ENCODE peak calls at places on chromosomes 7 and 10, in six cellular contexts. F is heart left ventricle; O is OCI-LY7; Z is T-helper 2 cell; M is stimulated activated naive CD8-positive, alpha-beta T cell treated with anti-CD3 and anti-CD28 coated beads, Interleukin-15, amount 100 ng/mL, for 72 hours; Q is GM20000. Y is an unnamed sample.

GRCh38 chr10:70683601-70684329 is 11.5 kb downstream of the ADAMTS14 start:
- DNase-seq in F (no peak), O (no peak), Z (no peak), M (no peak), Q (no peak), Y (no peak)

GRCh38 chr7:3336042-3336665 is 35.1 kb downstream of the SDK1 start:
- DNase-seq in F (no peak), O (no peak), Z (no peak), M (no peak), Q (no peak), Y (no peak)

GRCh38 chr10:97737770-97738265 is 890 bp downstream of the ZFYVE27 start:
- DNase-seq in F (no peak), O (no peak), Z (no peak), M (no peak), Q (no peak), Y (no peak)

GRCh38 chr7:68319061-68319460 is 1279.2 kb upstream of the AUTS2 start:
- DNase-seq in F (no peak), O (no peak), Z (no peak), M (no peak), Q (no peak), Y (no peak)

GRCh38 chr10:103019426-103019825 is 101.3 kb downstream of the CNNM2 start:
- DNase-seq in F (no peak), O (no peak), Z (no peak), M (no peak), Q (no peak), Y (no peak)

GRCh38 chr7:91098566-91098965 is 165.7 kb upstream of the FZD1 start:
- DNase-seq in F (no peak), O (no peak), Z (no peak), M (no peak), Q (no peak), Y (no peak)

GRCh38 chr7:35707422-35707821 is 12.5 kb upstream of the HERPUD2 start:
- DNase-seq in F (no peak), O (no peak), Z (no peak), M (no peak), Q (no peak), Y (no peak)

GRCh38 chr7:2635148-2635668 is 3.4 kb downstream of the TTYH3 start:
- DNase-seq in F (no peak), O (no peak), Z (no peak), M (no peak), Q (no peak), Y (no peak)

GRCh38 chr7:144720139-144720538 is 115.7 kb downstream of the TPK1 start:
- DNase-seq in F (no peak), O (no peak), Z (no peak), M (no peak), Q (no peak), Y (no peak)

GRCh38 chr7:147513451-147513850 is 1077.1 kb upstream of the C7orf33 start:
- DNase-seq in F (no peak), O (no peak), Z (no peak), M (no peak), Q (no peak), Y (no peak)

GRCh38 chr7:95104739-95105138 is 197.3 kb downstream of the PPP1R9A start:
- DNase-seq in F (no peak), O (no peak), Z (no peak), M (no peak), Q (no peak), Y (no peak)

GRCh38 chr7:123352957-123353356 is 153.2 kb upstream of the SLC13A1 start:
- DNase-seq in F (no peak), O (no peak), Z (no peak), M (no peak), Q (no peak), Y (no peak)

GRCh38 chr7:51789494-51789893 is 472.9 kb upstream of the COBL start:
- DNase-seq in F (no peak), O (no peak), Z (no peak), M (no peak), Q (no peak), Y (no peak)

GRCh38 chr7:100889761-100890639 is 485 bp upstream of the UFSP1 start:
- DNase-seq in F (peak), O (peak), Z (peak), M (peak), Q (peak), Y (peak)

GRCh38 chr10:46301056-46301645 is 14.4 kb downstream of the ANTXRL start:
- DNase-seq in F (peak), O (no peak), Z (no peak), M (no peak), Q (no peak), Y (no peak)

GRCh38 chr7:50418934-50419333 is 31.2 kb downstream of the FIGNL1 start:
- DNase-seq in F (no peak), O (no peak), Z (no peak), M (no peak), Q (no peak), Y (no peak)

GRCh38 chr7:155224116-155224811 is 73.4 kb upstream of the INSIG1 start:
- DNase-seq in F (no peak), O (no peak), Z (no peak), M (no peak), Q (no peak), Y (no peak)

GRCh38 chr10:69051303-69051702 is 36.6 kb upstream of the SRGN start:
- DNase-seq in F (peak), O (no peak), Z (no peak), M (no peak), Q (peak), Y (no peak)

GRCh38 chr10:92241158-92241500 is 49.7 kb downstream of the CPEB3 start:
- DNase-seq in F (peak), O (no peak), Z (no peak), M (no peak), Q (no peak), Y (no peak)

GRCh38 chr7:131057524-131058065 is 270.1 kb upstream of the MKLN1 start:
- DNase-seq in F (no peak), O (peak), Z (peak), M (peak), Q (no peak), Y (no peak)

GRCh38 chr7:2041496-2042367 is 191.0 kb downstream of the MAD1L1 start:
- DNase-seq in F (peak), O (peak), Z (no peak), M (no peak), Q (no peak), Y (peak)

GRCh38 chr10:79131730-79132644 is 63.2 kb downstream of the ZMIZ1 start:
- DNase-seq in F (no peak), O (peak), Z (no peak), M (no peak), Q (no peak), Y (no peak)

GRCh38 chr7:79709574-79710409 is 256.3 kb upstream of the MAGI2 start:
- DNase-seq in F (no peak), O (no peak), Z (no peak), M (no peak), Q (no peak), Y (no peak)

GRCh38 chr10:78339251-78339650 is 305.6 kb downstream of the RPS24 start:
- DNase-seq in F (no peak), O (no peak), Z (no peak), M (no peak), Q (no peak), Y (no peak)

GRCh38 chr7:29412912-29413311 is 150.7 kb upstream of the PRR15 start:
- DNase-seq in F (no peak), O (no peak), Z (no peak), M (no peak), Q (no peak), Y (no peak)

Y was measured in CD8-positive, alpha-beta memory T cell.